ENCODE peak calls at places on chromosomes 12 and 14, in nine cellular contexts. One of them, this sample, is unnamed. For H3K9me3 and H3K4me1, the result is how much of the 10 kb centered on the place peaks cover.

GRCh38 chr14:37588667-37588955 is 6.4 kb downstream of the FOXA1 start:
- DNase-seq in lung: no peak
- DNase-seq in transverse colon: peak
- DNase-seq in naive thymus-derived CD4-positive, alpha-beta T cell: no peak
- DNase-seq in BE2C: no peak
- DNase-seq in uterus: no peak
- DNase-seq in CD4-positive, CD25-positive, alpha-beta regulatory T cell: no peak
- DNase-seq in heart left ventricle: no peak
- DNase-seq in PC-3: peak
- DNase-seq in this sample: no peak

GRCh38 chr14:103480595-103480994 is 42.0 kb downstream of the CKB start:
- DNase-seq in PC-3: no peak
- DNase-seq in naive thymus-derived CD4-positive, alpha-beta T cell: no peak
- DNase-seq in transverse colon: no peak
- DNase-seq in CD4-positive, CD25-positive, alpha-beta regulatory T cell: peak
- DNase-seq in heart left ventricle: no peak
- DNase-seq in uterus: no peak
- DNase-seq in BE2C: no peak
- DNase-seq in lung: no peak
- DNase-seq in this sample: no peak

GRCh38 chr12:3803865-3804472 is 51.1 kb upstream of the CRACR2A start:
- DNase-seq in PC-3: peak
- DNase-seq in CD4-positive, CD25-positive, alpha-beta regulatory T cell: peak
- DNase-seq in lung: peak
- DNase-seq in BE2C: peak
- DNase-seq in naive thymus-derived CD4-positive, alpha-beta T cell: peak
- DNase-seq in heart left ventricle: peak
- DNase-seq in uterus: peak
- DNase-seq in transverse colon: peak
- DNase-seq in this sample: peak

GRCh38 chr12:127660961-127661360 is 606.0 kb upstream of the TMEM132C start:
- DNase-seq in uterus: no peak
- DNase-seq in lung: no peak
- DNase-seq in transverse colon: no peak
- DNase-seq in CD4-positive, CD25-positive, alpha-beta regulatory T cell: no peak
- DNase-seq in heart left ventricle: no peak
- DNase-seq in PC-3: no peak
- DNase-seq in naive thymus-derived CD4-positive, alpha-beta T cell: no peak
- DNase-seq in BE2C: no peak
- DNase-seq in this sample: no peak

GRCh38 chr14:44009642-44010041 is 497.4 kb downstream of the FSCB start:
- DNase-seq in PC-3: no peak
- DNase-seq in uterus: no peak
- DNase-seq in naive thymus-derived CD4-positive, alpha-beta T cell: no peak
- DNase-seq in CD4-positive, CD25-positive, alpha-beta regulatory T cell: no peak
- DNase-seq in heart left ventricle: no peak
- DNase-seq in BE2C: no peak
- DNase-seq in transverse colon: no peak
- DNase-seq in lung: no peak
- DNase-seq in this sample: no peak

GRCh38 chr12:47903151-47903611 is 1.6 kb downstream of the VDR start:
- DNase-seq in BE2C: no peak
- DNase-seq in lung: no peak
- DNase-seq in uterus: no peak
- DNase-seq in heart left ventricle: no peak
- DNase-seq in naive thymus-derived CD4-positive, alpha-beta T cell: no peak
- DNase-seq in CD4-positive, CD25-positive, alpha-beta regulatory T cell: no peak
- DNase-seq in PC-3: peak
- DNase-seq in transverse colon: peak
- DNase-seq in this sample: no peak

GRCh38 chr14:78022059-78022458 is 148.1 kb upstream of the NRXN3 start:
- DNase-seq in PC-3: peak
- DNase-seq in uterus: no peak
- DNase-seq in lung: peak
- DNase-seq in transverse colon: peak
- DNase-seq in naive thymus-derived CD4-positive, alpha-beta T cell: no peak
- DNase-seq in BE2C: peak
- DNase-seq in CD4-positive, CD25-positive, alpha-beta regulatory T cell: no peak
- DNase-seq in heart left ventricle: peak
- DNase-seq in this sample: peak

GRCh38 chr12:28424965-28425364 is 234.7 kb downstream of the CCDC91 start:
- DNase-seq in heart left ventricle: peak
- DNase-seq in naive thymus-derived CD4-positive, alpha-beta T cell: no peak
- DNase-seq in transverse colon: no peak
- DNase-seq in CD4-positive, CD25-positive, alpha-beta regulatory T cell: no peak
- DNase-seq in PC-3: no peak
- DNase-seq in lung: peak
- DNase-seq in BE2C: no peak
- DNase-seq in uterus: no peak
- DNase-seq in this sample: peak

GRCh38 chr12:14395059-14395778 is 29.7 kb downstream of the ATF7IP start:
- DNase-seq in naive thymus-derived CD4-positive, alpha-beta T cell: no peak
- DNase-seq in uterus: no peak
- DNase-seq in PC-3: no peak
- DNase-seq in lung: no peak
- DNase-seq in heart left ventricle: no peak
- DNase-seq in BE2C: no peak
- DNase-seq in transverse colon: no peak
- DNase-seq in CD4-positive, CD25-positive, alpha-beta regulatory T cell: no peak
- DNase-seq in this sample: no peak

GRCh38 chr12:14396071-14396470 is 30.6 kb downstream of the ATF7IP start:
- DNase-seq in uterus: no peak
- DNase-seq in transverse colon: no peak
- DNase-seq in naive thymus-derived CD4-positive, alpha-beta T cell: peak
- DNase-seq in PC-3: no peak
- DNase-seq in heart left ventricle: no peak
- DNase-seq in BE2C: no peak
- DNase-seq in lung: no peak
- DNase-seq in CD4-positive, CD25-positive, alpha-beta regulatory T cell: peak
- DNase-seq in this sample: no peak

GRCh38 chr12:14390885-14391530 is 25.5 kb downstream of the ATF7IP start:
- DNase-seq in naive thymus-derived CD4-positive, alpha-beta T cell: no peak
- DNase-seq in CD4-positive, CD25-positive, alpha-beta regulatory T cell: peak
- DNase-seq in lung: no peak
- DNase-seq in uterus: no peak
- DNase-seq in PC-3: no peak
- DNase-seq in BE2C: no peak
- DNase-seq in heart left ventricle: no peak
- DNase-seq in transverse colon: no peak
- DNase-seq in this sample: no peak

GRCh38 chr12:14394317-14395058 is 29.0 kb downstream of the ATF7IP start:
- DNase-seq in uterus: no peak
- DNase-seq in CD4-positive, CD25-positive, alpha-beta regulatory T cell: peak
- DNase-seq in naive thymus-derived CD4-positive, alpha-beta T cell: peak
- DNase-seq in heart left ventricle: peak
- DNase-seq in transverse colon: no peak
- DNase-seq in lung: no peak
- DNase-seq in BE2C: peak
- DNase-seq in PC-3: peak
- DNase-seq in this sample: no peak

GRCh38 chr12:14393736-14394135 is 28.3 kb downstream of the ATF7IP start:
- DNase-seq in uterus: no peak
- DNase-seq in CD4-positive, CD25-positive, alpha-beta regulatory T cell: no peak
- DNase-seq in PC-3: no peak
- DNase-seq in heart left ventricle: no peak
- DNase-seq in naive thymus-derived CD4-positive, alpha-beta T cell: no peak
- DNase-seq in transverse colon: no peak
- DNase-seq in BE2C: no peak
- DNase-seq in lung: no peak
- DNase-seq in this sample: no peak
- H3K4me3 ChIP-seq in uterus: no peak
- H3K4me3 ChIP-seq in CD4-positive, CD25-positive, alpha-beta regulatory T cell: peak
- H3K4me3 ChIP-seq in PC-3: no peak
- H3K4me3 ChIP-seq in heart left ventricle: no peak
- H3K4me3 ChIP-seq in naive thymus-derived CD4-positive, alpha-beta T cell: no peak
- H3K4me3 ChIP-seq in transverse colon: no peak
- H3K4me3 ChIP-seq in BE2C: no peak
- H3K4me3 ChIP-seq in lung: no peak
- H3K4me3 ChIP-seq in this sample: no peak

DNA sequence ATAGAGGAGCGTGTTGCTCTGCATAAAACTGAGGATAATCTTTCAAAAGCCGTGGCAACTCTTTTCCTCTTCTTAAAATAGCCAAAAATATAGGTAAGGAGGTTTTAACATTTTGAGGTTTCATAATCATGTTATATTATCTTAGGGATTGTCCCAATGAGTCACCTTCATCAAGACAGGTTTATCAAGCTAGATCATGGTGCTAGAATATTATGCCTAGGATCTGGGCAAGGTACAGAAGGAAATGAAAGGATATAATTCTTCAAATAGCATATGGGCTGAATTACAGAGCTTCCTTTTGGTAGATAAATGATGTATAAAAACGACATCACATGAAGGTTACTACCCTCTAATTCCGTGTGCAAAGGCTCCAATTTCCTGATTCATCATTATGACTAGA is 28.7 kb upstream of the TBC1D15 start:
- DNase-seq in naive thymus-derived CD4-positive, alpha-beta T cell: no peak
- DNase-seq in uterus: no peak
- DNase-seq in PC-3: peak
- DNase-seq in BE2C: no peak
- DNase-seq in CD4-positive, CD25-positive, alpha-beta regulatory T cell: no peak
- DNase-seq in transverse colon: no peak
- DNase-seq in heart left ventricle: no peak
- DNase-seq in lung: no peak
- DNase-seq in this sample: no peak
- H3K9me3 ChIP-seq in naive thymus-derived CD4-positive, alpha-beta T cell: under half
- H3K9me3 ChIP-seq in uterus: under half
- H3K9me3 ChIP-seq in PC-3: under half
- H3K9me3 ChIP-seq in BE2C: under half
- H3K9me3 ChIP-seq in CD4-positive, CD25-positive, alpha-beta regulatory T cell: under half
- H3K9me3 ChIP-seq in transverse colon: under half
- H3K9me3 ChIP-seq in heart left ventricle: under half
- H3K9me3 ChIP-seq in lung: under half
- H3K9me3 ChIP-seq in this sample: under half

GRCh38 chr14:64729386-64730060 is 25.3 kb downstream of the PLEKHG3 start:
- DNase-seq in lung: no peak
- DNase-seq in heart left ventricle: peak
- DNase-seq in PC-3: no peak
- DNase-seq in CD4-positive, CD25-positive, alpha-beta regulatory T cell: no peak
- DNase-seq in uterus: no peak
- DNase-seq in naive thymus-derived CD4-positive, alpha-beta T cell: no peak
- DNase-seq in transverse colon: no peak
- DNase-seq in BE2C: no peak
- DNase-seq in this sample: peak

GRCh38 chr14:64727551-64728071 is 23.4 kb downstream of the PLEKHG3 start:
- DNase-seq in PC-3: no peak
- DNase-seq in heart left ventricle: no peak
- DNase-seq in lung: no peak
- DNase-seq in uterus: no peak
- DNase-seq in naive thymus-derived CD4-positive, alpha-beta T cell: no peak
- DNase-seq in transverse colon: no peak
- DNase-seq in CD4-positive, CD25-positive, alpha-beta regulatory T cell: no peak
- DNase-seq in BE2C: no peak
- DNase-seq in this sample: no peak

GRCh38 chr14:64726585-64726890 is 22.3 kb downstream of the PLEKHG3 start:
- DNase-seq in heart left ventricle: no peak
- DNase-seq in uterus: no peak
- DNase-seq in transverse colon: peak
- DNase-seq in lung: no peak
- DNase-seq in PC-3: peak
- DNase-seq in naive thymus-derived CD4-positive, alpha-beta T cell: no peak
- DNase-seq in BE2C: peak
- DNase-seq in CD4-positive, CD25-positive, alpha-beta regulatory T cell: no peak
- DNase-seq in this sample: no peak

GRCh38 chr14:64728856-64729255 is 24.6 kb downstream of the PLEKHG3 start:
- DNase-seq in naive thymus-derived CD4-positive, alpha-beta T cell: no peak
- DNase-seq in BE2C: no peak
- DNase-seq in transverse colon: no peak
- DNase-seq in PC-3: no peak
- DNase-seq in lung: no peak
- DNase-seq in uterus: no peak
- DNase-seq in CD4-positive, CD25-positive, alpha-beta regulatory T cell: no peak
- DNase-seq in heart left ventricle: no peak
- DNase-seq in this sample: no peak

DNA sequence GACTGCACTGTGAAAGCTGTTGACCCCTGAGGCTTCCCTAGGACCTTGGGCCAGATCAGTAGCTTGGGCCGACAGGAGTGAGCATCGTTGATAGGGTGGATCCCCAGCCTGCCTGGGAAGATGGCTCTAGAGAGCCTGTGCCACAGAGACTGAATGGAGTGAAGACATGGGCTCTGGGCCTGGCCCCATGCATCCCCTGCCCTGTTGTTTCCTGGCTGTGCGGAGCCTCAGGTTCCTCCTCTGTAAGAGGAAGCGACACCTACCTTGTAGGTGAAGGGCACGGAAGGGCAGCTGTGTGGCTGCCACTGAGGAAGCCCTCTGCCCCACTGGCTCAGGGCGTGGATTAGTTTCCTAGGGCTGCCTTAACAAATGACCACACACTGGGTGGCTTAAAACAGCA is 23.9 kb downstream of the PLEKHG3 start:
- DNase-seq in transverse colon: no peak
- DNase-seq in uterus: no peak
- DNase-seq in lung: no peak
- DNase-seq in naive thymus-derived CD4-positive, alpha-beta T cell: no peak
- DNase-seq in BE2C: no peak
- DNase-seq in PC-3: no peak
- DNase-seq in heart left ventricle: no peak
- DNase-seq in CD4-positive, CD25-positive, alpha-beta regulatory T cell: no peak
- DNase-seq in this sample: no peak
- H3K4me1 ChIP-seq in transverse colon: under half
- H3K4me1 ChIP-seq in uterus: under half
- H3K4me1 ChIP-seq in lung: under half
- H3K4me1 ChIP-seq in naive thymus-derived CD4-positive, alpha-beta T cell: half or more
- H3K4me1 ChIP-seq in BE2C: under half
- H3K4me1 ChIP-seq in PC-3: under half
- H3K4me1 ChIP-seq in heart left ventricle: under half
- H3K4me1 ChIP-seq in CD4-positive, CD25-positive, alpha-beta regulatory T cell: half or more
- H3K4me1 ChIP-seq in this sample: half or more

GRCh38 chr12:15714256-15714655 is 74.9 kb downstream of the EPS8 start:
- DNase-seq in BE2C: no peak
- DNase-seq in naive thymus-derived CD4-positive, alpha-beta T cell: no peak
- DNase-seq in transverse colon: no peak
- DNase-seq in lung: no peak
- DNase-seq in PC-3: no peak
- DNase-seq in CD4-positive, CD25-positive, alpha-beta regulatory T cell: no peak
- DNase-seq in heart left ventricle: no peak
- DNase-seq in uterus: no peak
- DNase-seq in this sample: no peak

GRCh38 chr12:15712160-15712559 is 77.0 kb downstream of the EPS8 start:
- DNase-seq in uterus: no peak
- DNase-seq in lung: no peak
- DNase-seq in transverse colon: no peak
- DNase-seq in CD4-positive, CD25-positive, alpha-beta regulatory T cell: no peak
- DNase-seq in naive thymus-derived CD4-positive, alpha-beta T cell: no peak
- DNase-seq in BE2C: no peak
- DNase-seq in PC-3: no peak
- DNase-seq in heart left ventricle: no peak
- DNase-seq in this sample: no peak

GRCh38 chr12:15710860-15711510 is 78.2 kb downstream of the EPS8 start:
- DNase-seq in BE2C: no peak
- DNase-seq in uterus: no peak
- DNase-seq in PC-3: no peak
- DNase-seq in transverse colon: no peak
- DNase-seq in heart left ventricle: no peak
- DNase-seq in CD4-positive, CD25-positive, alpha-beta regulatory T cell: no peak
- DNase-seq in naive thymus-derived CD4-positive, alpha-beta T cell: no peak
- DNase-seq in lung: no peak
- DNase-seq in this sample: no peak

GRCh38 chr12:15709524-15709923 is 79.7 kb downstream of the EPS8 start:
- DNase-seq in BE2C: no peak
- DNase-seq in CD4-positive, CD25-positive, alpha-beta regulatory T cell: no peak
- DNase-seq in uterus: no peak
- DNase-seq in transverse colon: no peak
- DNase-seq in naive thymus-derived CD4-positive, alpha-beta T cell: no peak
- DNase-seq in PC-3: no peak
- DNase-seq in lung: no peak
- DNase-seq in heart left ventricle: no peak
- DNase-seq in this sample: no peak

DNA sequence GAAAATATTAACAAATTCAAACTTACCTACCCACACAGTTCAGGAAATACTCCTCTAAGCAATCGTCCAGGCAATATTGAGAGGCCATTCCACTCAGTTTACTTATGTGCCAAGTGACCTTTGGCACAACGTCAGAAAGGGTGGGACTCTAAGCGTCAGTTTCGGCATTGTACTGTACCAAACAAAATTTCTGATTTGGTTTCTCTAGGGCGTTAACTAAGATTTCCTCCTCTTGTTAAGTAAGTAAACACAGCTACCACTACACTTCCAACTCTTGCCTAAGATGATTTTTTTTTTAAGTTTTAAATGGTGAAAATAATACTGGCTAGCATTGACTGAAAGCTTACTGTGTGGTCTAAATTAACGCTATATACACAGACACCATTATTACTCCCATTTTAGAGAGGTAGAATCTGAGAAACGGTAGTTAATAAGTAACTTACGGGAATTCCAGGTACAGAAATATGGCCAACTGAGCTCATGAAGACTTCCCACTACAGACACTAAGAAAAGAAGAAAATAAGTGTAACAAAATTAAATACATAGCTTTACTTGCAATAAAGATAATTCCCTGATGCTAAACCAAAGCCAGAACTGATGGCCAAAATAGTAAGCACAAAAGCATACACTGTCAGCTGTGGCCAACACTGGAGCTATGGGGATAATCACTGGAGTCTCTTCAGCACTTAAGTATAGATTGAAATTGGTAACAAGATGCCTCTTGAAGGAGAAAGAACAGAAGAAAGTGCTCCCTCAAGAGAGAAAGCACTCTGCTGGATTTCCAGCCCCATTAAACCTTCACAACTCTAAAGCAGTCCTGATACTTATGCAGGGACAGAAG is 76.1 kb downstream of the EPS8 start:
- DNase-seq in naive thymus-derived CD4-positive, alpha-beta T cell: no peak
- DNase-seq in transverse colon: peak
- DNase-seq in PC-3: no peak
- DNase-seq in CD4-positive, CD25-positive, alpha-beta regulatory T cell: no peak
- DNase-seq in BE2C: no peak
- DNase-seq in heart left ventricle: peak
- DNase-seq in uterus: no peak
- DNase-seq in lung: peak
- DNase-seq in this sample: no peak
- H3K4me3 ChIP-seq in naive thymus-derived CD4-positive, alpha-beta T cell: no peak
- H3K4me3 ChIP-seq in transverse colon: peak
- H3K4me3 ChIP-seq in PC-3: no peak
- H3K4me3 ChIP-seq in CD4-positive, CD25-positive, alpha-beta regulatory T cell: no peak
- H3K4me3 ChIP-seq in BE2C: no peak
- H3K4me3 ChIP-seq in heart left ventricle: peak
- H3K4me3 ChIP-seq in uterus: no peak
- H3K4me3 ChIP-seq in lung: no peak
- H3K4me3 ChIP-seq in this sample: no peak

This sample was measured in heart right ventricle.